ENCODE peak calls at places on chromosome 22, in nine cellular contexts. Y is body of pancreas, D is lower lobe of right lung, E is sigmoid colon, K is pancreas, W is cardiac fibroblast, T is astrocyte of the spinal cord, M is foreskin fibroblast, H is fibroblast of lung. G is an unnamed sample.

GRCh38 chr22:40844951-40845350 is 11.5 kb downstream of the ST13 start:
- DNase-seq in M (no peak), D (no peak), H (no peak), E (no peak), K (no peak), Y (no peak), T (no peak), W (no peak), G (no peak)

GRCh38 chr22:26481694-26482093 is 1.9 kb downstream of the HPS4 start:
- DNase-seq in E (no peak), K (no peak), H (no peak), D (no peak), T (no peak), W (no peak), M (no peak), Y (no peak), G (no peak)

GRCh38 chr22:41963453-41964105 is 5.7 kb upstream of the SEPTIN3 start:
- DNase-seq in D (peak), H (peak), K (no peak), T (peak), W (no peak), M (no peak), Y (no peak), E (no peak), G (peak)

GRCh38 chr22:47606426-47606825 is 844.0 kb downstream of the TBC1D22A start:
- DNase-seq in K (no peak), E (peak), T (no peak), D (peak), W (no peak), H (no peak), M (no peak), Y (no peak), G (no peak)

GRCh38 chr22:30305519-30305905 is 16.2 kb upstream of the CASTOR1 start:
- DNase-seq in E (peak), D (no peak), Y (peak), W (no peak), T (no peak), H (no peak), M (no peak), K (no peak), G (peak)

GRCh38 chr22:29768052-29768680 is 997 bp downstream of the UQCR10 start:
- DNase-seq in M (peak), E (no peak), Y (no peak), H (no peak), K (no peak), T (no peak), W (no peak), D (no peak), G (no peak)

GRCh38 chr22:31098633-31099110 is 8.7 kb downstream of the SELENOM start:
- DNase-seq in K (no peak), E (peak), H (no peak), W (no peak), T (no peak), Y (no peak), D (no peak), M (peak), G (peak)

GRCh38 chr22:21726650-21727049 is 8.9 kb downstream of the YPEL1 start:
- DNase-seq in M (peak), K (peak), H (no peak), W (no peak), Y (peak), D (no peak), E (no peak), T (no peak), G (no peak)

GRCh38 chr22:48758905-48759875 is 1068.5 kb downstream of the BRD1 start:
- DNase-seq in H (no peak), D (peak), T (no peak), M (no peak), E (peak), W (no peak), Y (no peak), K (peak), G (no peak)

GRCh38 chr22:32591620-32592019 is 117.0 kb downstream of the FBXO7 start:
- DNase-seq in E (no peak), K (no peak), H (peak), W (peak), M (peak), D (no peak), Y (no peak), T (peak), G (peak)

GRCh38 chr22:50202130-50202671 is 1.4 kb downstream of the SELENOO start:
- DNase-seq in E (no peak), M (no peak), T (no peak), W (no peak), Y (no peak), D (no peak), K (no peak), H (no peak), G (no peak)

GRCh38 chr22:39110631-39111561 is 13.9 kb downstream of the APOBEC3H start:
- DNase-seq in K (no peak), W (no peak), T (no peak), Y (no peak), E (no peak), M (no peak), H (no peak), D (no peak), G (no peak)

GRCh38 chr22:40176921-40177737 is 596 bp upstream of the TNRC6B start:
- DNase-seq in M (peak), D (no peak), H (peak), E (no peak), T (peak), W (peak), Y (peak), K (peak), G (peak)

GRCh38 chr22:33049125-33049729 is 9.0 kb downstream of the SYN3 start:
- DNase-seq in D (peak), Y (peak), K (peak), W (peak), M (peak), H (peak), T (peak), E (peak), G (peak)

GRCh38 chr22:25210831-25211230 is 8.6 kb upstream of the CRYBB2 start:
- DNase-seq in M (no peak), H (no peak), D (no peak), E (no peak), Y (no peak), K (no peak), T (no peak), W (no peak), G (no peak)

GRCh38 chr22:22818861-22819855 is 68.5 kb upstream of the IGLL5 start:
- DNase-seq in E (no peak), W (no peak), D (no peak), Y (no peak), T (no peak), M (no peak), H (no peak), K (no peak), G (no peak)

GRCh38 chr22:49197986-49198704 is 629.5 kb downstream of the BRD1 start:
- DNase-seq in E (peak), W (no peak), D (no peak), K (no peak), Y (no peak), M (no peak), T (no peak), H (no peak), G (no peak)

GRCh38 chr22:42688241-42688913 is 32.3 kb downstream of the A4GALT start:
- DNase-seq in M (peak), E (peak), W (peak), Y (peak), K (peak), T (peak), H (peak), D (peak), G (peak)

GRCh38 chr22:27489265-27489675 is 312.3 kb downstream of the MN1 start:
- DNase-seq in Y (peak), W (peak), T (peak), H (peak), K (peak), E (no peak), M (peak), D (no peak), G (peak)

GRCh38 chr22:33051960-33052839 is 6.0 kb downstream of the SYN3 start:
- DNase-seq in W (no peak), H (no peak), D (no peak), T (no peak), Y (no peak), M (no peak), E (no peak), K (no peak), G (no peak)

GRCh38 chr22:26170795-26171194 is 1.5 kb downstream of the SEZ6L start:
- DNase-seq in E (no peak), H (no peak), D (no peak), M (no peak), T (no peak), Y (peak), K (peak), W (no peak), G (no peak)

GRCh38 chr22:34878996-34879395 is 187.0 kb upstream of the ISX start:
- DNase-seq in W (no peak), H (no peak), M (no peak), K (no peak), Y (no peak), D (no peak), E (no peak), T (peak), G (no peak)

GRCh38 chr22:33110562-33111163 is 52.5 kb upstream of the SYN3 start:
- DNase-seq in H (no peak), Y (no peak), W (no peak), K (no peak), M (no peak), D (no peak), E (no peak), T (no peak), G (peak)

GRCh38 chr22:33922268-33922667 is 2.0 kb upstream of the LARGE1 start:
- DNase-seq in K (peak), E (peak), D (no peak), Y (peak), W (peak), M (peak), H (peak), T (no peak), G (peak)

GRCh38 chr22:41905411-41906202 is 9.3 kb downstream of the SHISA8 start:
- DNase-seq in W (no peak), E (no peak), T (no peak), M (no peak), K (no peak), H (no peak), Y (no peak), D (no peak), G (no peak)

GRCh38 chr22:29665486-29665885 is 54.3 kb upstream of the CABP7 start:
- DNase-seq in E (no peak), M (no peak), T (no peak), H (no peak), W (no peak), Y (no peak), K (no peak), D (no peak), G (no peak)

GRCh38 chr22:48084041-48084748 is 1321.7 kb downstream of the TBC1D22A start:
- DNase-seq in D (no peak), T (no peak), H (no peak), Y (no peak), E (peak), M (no peak), W (no peak), K (no peak), G (no peak)

GRCh38 chr22:35648066-35649025 is at the start of gene APOL6:
- DNase-seq in K (no peak), T (peak), W (peak), H (peak), Y (peak), E (peak), M (peak), D (no peak), G (peak)

GRCh38 chr22:29700949-29701927 is 18.6 kb upstream of the CABP7 start:
- DNase-seq in Y (peak), M (peak), D (no peak), H (no peak), E (no peak), W (peak), T (no peak), K (no peak), G (peak)

GRCh38 chr22:28023036-28023435 is 104.0 kb upstream of the PITPNB start:
- DNase-seq in H (no peak), M (no peak), E (peak), K (peak), W (no peak), Y (no peak), T (no peak), D (no peak), G (no peak)

GRCh38 chr22:42261266-42261665 is 9.2 kb downstream of the TCF20 start:
- DNase-seq in D (no peak), E (no peak), K (no peak), M (peak), Y (no peak), T (peak), W (peak), H (peak), G (peak)

GRCh38 chr22:42522546-42522945 is 3.0 kb upstream of the RRP7A start:
- DNase-seq in M (no peak), E (no peak), K (no peak), Y (no peak), T (no peak), H (no peak), D (no peak), W (no peak), G (no peak)

DNA sequence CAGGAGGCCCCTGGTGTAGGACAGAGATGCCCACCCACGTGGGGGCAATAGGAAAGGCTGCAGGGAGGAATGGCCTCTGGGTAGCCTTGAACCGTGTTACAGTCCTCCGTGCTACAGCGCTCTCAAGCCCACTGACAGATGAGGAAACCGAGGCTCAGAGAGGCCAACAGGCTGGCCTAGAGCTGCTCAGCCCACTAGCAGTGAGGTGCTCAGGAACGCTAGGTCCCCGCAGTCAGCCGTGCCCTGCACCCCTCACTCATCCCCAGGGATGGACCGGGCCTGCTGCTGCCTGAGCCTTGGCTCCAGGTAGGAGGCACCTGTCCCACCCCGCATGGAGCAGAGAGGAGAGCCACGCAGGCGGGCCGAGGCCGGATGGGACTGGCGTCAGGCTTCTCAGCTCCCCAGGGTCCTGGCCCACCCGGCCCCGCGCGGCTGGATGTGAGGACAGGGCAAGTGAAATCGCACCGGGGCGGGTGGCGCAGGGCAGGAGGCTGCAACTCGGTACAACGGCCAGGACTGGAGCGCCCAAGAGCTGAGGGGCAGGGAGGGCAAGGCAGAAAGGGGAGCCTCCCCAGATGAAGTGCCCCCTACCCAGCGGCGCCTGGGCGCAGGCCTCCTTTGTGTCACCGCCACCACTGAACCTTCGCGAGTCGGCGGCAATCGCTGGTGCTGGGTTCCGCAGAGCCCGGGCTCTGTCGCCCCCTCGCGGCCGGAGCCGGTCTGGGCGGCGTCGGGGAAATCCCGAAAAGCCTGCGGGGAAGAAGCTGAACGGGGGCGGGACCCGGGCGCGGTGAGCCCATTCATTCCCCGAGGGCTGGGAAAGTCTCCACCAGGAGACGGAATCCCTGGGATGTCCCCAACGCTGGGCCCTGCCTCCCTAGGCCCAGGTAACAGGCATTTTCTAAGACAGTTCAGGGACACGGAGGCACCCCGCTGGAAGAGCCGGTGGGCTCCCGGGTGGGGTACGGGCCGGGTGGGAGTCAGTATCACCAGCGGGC is 8.4 kb upstream of the SLC2A11 start:
- DNase-seq in W (peak), Y (peak), M (peak), H (peak), K (peak), T (peak), E (peak), D (peak), G (peak)
- H3K4me3 ChIP-seq in W (no peak), Y (no peak), M (no peak), H (no peak), K (peak), T (no peak), E (peak), D (no peak), G (no peak)

DNA sequence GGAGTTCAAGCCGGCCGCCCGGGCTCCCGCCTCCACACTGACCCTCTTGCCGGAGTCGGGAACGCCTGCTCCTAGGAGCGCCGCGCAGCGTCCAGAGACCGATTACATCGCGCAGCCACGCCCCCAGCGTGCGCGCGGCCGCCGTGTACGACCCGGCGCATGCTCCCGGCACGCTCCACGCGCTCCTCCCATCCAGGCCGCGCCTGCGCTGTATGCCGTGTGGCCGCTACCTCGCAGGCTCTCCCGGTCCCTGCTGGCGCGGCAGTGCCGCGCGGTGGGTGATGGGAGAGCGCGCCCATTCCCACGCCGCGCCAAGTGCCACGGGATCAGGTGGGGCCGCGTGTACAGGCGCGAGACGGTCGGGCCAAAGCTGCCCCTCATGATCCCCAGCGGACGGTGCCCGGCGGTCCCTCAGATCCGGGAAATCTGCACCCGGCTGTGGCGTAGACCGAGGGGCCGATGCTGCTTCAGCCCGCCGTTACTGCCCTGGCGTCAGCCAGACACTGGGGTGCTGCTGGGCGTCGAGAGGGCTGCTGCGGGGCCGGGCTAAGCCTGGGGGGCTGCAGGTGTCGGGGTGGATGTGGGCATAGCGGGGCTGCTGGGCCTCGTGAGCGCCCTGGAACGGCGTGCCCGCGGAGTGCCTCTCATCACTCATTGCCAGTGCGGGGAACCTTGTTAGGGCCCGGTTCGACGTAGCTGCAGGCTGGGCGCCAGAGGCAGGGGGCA is at the start of the genes GNB1L and RTL10:
- DNase-seq in W (peak), K (peak), Y (peak), M (peak), D (peak), E (peak), H (peak), T (peak), G (peak)
- TF ChIP-seq CTCF in W (no peak), K (no peak), Y (peak), M (no peak), D (peak), E (no peak), H (peak), T (peak), G (no peak)

DNA sequence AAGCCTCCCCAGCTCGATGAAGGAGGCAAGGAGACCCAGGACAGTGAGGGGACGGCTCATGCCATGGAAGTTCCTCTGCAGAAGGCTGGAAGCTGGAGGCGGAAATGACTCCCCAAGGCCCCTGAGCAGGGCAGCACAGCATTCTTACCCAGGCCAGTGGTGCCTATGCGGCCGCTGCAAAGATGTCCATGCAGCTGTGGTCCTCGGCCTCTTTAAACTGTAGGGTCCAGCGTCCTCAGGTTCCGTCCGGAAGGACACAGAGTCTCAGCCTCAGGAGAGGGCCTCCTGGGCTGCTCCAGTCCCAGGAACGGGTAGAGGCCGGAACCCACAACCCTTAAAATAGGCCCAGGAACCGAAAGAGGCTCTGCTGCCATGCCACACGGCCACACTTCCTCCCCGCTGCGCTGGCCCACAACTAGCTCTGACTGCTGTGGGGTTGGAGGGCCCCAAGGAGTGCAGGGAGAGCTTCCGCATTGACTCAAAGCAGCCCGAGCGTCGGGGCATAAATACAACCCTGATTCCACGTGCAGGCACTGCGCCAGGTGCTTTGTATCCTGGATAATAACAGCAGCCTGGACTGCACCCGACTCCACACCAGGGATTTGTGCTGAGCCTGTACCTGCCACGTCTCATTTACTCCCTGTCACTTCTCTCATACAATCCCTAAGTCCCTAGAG is 5.5 kb downstream of the KIAA0930 start:
- DNase-seq in W (no peak), H (no peak), T (no peak), E (no peak), K (no peak), D (peak), Y (no peak), M (peak), G (no peak)
- H3K4me3 ChIP-seq in W (no peak), H (no peak), T (no peak), E (no peak), K (no peak), D (peak), Y (no peak), M (no peak), G (no peak)

DNA sequence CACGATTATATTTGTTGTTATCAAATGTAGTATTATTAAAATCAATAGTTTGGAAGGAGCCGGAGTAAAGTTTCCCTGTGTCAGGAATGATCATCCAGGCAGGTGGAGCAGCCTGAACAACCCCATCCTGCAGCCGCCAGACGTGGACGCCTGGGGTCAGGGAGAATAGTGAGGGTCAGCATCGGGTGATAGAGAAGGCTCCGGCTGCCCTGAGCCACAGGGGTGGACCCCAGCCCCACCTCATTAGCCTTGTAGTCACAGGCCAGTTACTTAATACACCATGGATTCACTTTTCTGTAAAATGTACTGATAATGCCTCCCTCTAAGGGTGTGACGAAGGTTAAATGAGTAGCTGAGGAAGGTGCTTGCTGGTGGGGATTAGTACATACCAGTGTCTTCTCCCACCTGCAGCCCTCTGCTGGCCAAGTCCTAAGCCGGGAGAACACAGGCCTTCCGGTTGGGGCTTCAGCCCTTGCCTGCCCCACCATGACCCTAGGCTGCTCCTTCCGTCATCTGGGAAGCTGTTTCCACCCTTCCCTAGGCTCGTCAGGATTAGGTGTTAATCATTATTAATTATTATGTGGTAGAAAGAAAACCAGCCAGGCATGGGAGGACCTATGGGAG is 14.9 kb downstream of the TMEM121B start:
- DNase-seq in W (no peak), E (peak), T (no peak), M (no peak), D (no peak), K (no peak), Y (no peak), H (no peak), G (no peak)
- TF ChIP-seq CTCF in W (no peak), E (no peak), T (no peak), M (no peak), D (no peak), K (no peak), Y (no peak), H (no peak), G (no peak)

GRCh38 chr22:46538816-46539163 is 1.4 kb upstream of the CELSR1 start:
- DNase-seq in K (no peak), Y (no peak), D (no peak), T (no peak), W (peak), M (peak), E (no peak), H (no peak), G (peak)

GRCh38 chr22:46536559-46537220 is 730 bp downstream of the CELSR1 start:
- DNase-seq in Y (no peak), K (no peak), W (no peak), D (no peak), H (no peak), E (no peak), T (no peak), M (no peak), G (no peak)

GRCh38 chr22:46539169-46539568 is 1.7 kb upstream of the CELSR1 start:
- DNase-seq in K (no peak), H (no peak), E (no peak), T (no peak), Y (no peak), D (no peak), M (no peak), W (no peak), G (no peak)

GRCh38 chr22:46537221-46537945 is at the start of gene CELSR1:
- DNase-seq in E (no peak), H (no peak), W (no peak), T (no peak), D (peak), M (peak), K (no peak), Y (peak), G (no peak)

GRCh38 chr22:46537946-46538815 is 761 bp upstream of the CELSR1 start:
- DNase-seq in Y (no peak), M (peak), H (peak), D (no peak), K (no peak), T (peak), E (no peak), W (peak), G (peak)
- H3K4me3 ChIP-seq in Y (no peak), M (peak), H (peak), D (peak), K (peak), T (peak), E (peak), W (peak), G (no peak)

G was measured in fibroblast of mammary gland.